ENCODE peak calls at places on chromosomes 7 and 10, in six cellular contexts. D is stimulated activated CD4-positive, alpha-beta T cell treated with anti-CD3 and anti-CD28 coated beads, TNF-alpha, amount 100 ng/mL, for 48 hours; B is stomach; Q is left kidney; E is NCI-H1105 treated with DMSO at 0.1 percent for 48 hours; Z is HT1080. V is an unnamed sample.

GRCh38 chr10:71651953-71652352 is 67.6 kb downstream of the C10orf105 start:
- DNase-seq in E (no peak), D (no peak), Z (no peak), Q (no peak), B (no peak), V (no peak)

GRCh38 chr7:139016931-139017511 is 18.8 kb downstream of the ZC3HAV1L start:
- DNase-seq in Z (peak; percentile 58), E (peak; percentile 80), Q (peak; percentile 83), D (peak; percentile 39), B (peak; percentile 65), V (peak; percentile 68)

GRCh38 chr7:69693042-69693441 is 94.8 kb downstream of the AUTS2 start:
- DNase-seq in D (no peak), E (no peak), B (no peak), Z (no peak), Q (no peak), V (no peak)

GRCh38 chr7:70694909-70695803 is 436.8 kb upstream of the GALNT17 start:
- DNase-seq in B (no peak), E (peak; percentile 28), Z (peak; percentile 21), D (no peak), Q (peak; percentile 83), V (peak; percentile 9)

GRCh38 chr7:55526770-55527169 is 45.5 kb downstream of the VOPP1 start:
- DNase-seq in E (peak; percentile 52), B (peak; percentile 25), D (no peak), Q (peak; percentile 61), Z (no peak), V (no peak)

GRCh38 chr10:88557659-88558058 is 25.5 kb downstream of the RNLS start:
- DNase-seq in D (no peak), Q (no peak), E (no peak), Z (peak; percentile 59), B (no peak), V (peak; percentile 62)

GRCh38 chr10:1255166-1255565 is 199.0 kb downstream of the WDR37 start:
- DNase-seq in Z (peak; percentile 52), E (no peak), Q (no peak), D (no peak), B (no peak), V (no peak)

GRCh38 chr10:64733980-64734379 is 1212.8 kb downstream of the REEP3 start:
- DNase-seq in Q (peak; percentile 51), D (no peak), E (no peak), B (peak; percentile 28), Z (peak; percentile 31), V (no peak)

GRCh38 chr7:28052933-28053332 is 127.7 kb downstream of the JAZF1 start:
- DNase-seq in Q (no peak), Z (peak; percentile 78), D (no peak), E (no peak), B (no peak), V (peak; percentile 91)

GRCh38 chr7:149194799-149195179 is 557 bp upstream of the ZNF282 start:
- DNase-seq in Z (no peak), D (no peak), B (no peak), Q (no peak), E (peak; percentile 34), V (no peak)

GRCh38 chr10:95236068-95236903 is 42.2 kb downstream of the ACSM6 start:
- DNase-seq in D (no peak), E (no peak), Q (no peak), Z (peak; percentile 82), B (no peak), V (peak; percentile 71)

GRCh38 chr10:125006921-125007391 is 65.0 kb downstream of the ZRANB1 start:
- DNase-seq in D (no peak), E (no peak), Q (peak; percentile 93), Z (no peak), B (no peak), V (no peak)

GRCh38 chr10:70828923-70829322 is 13.2 kb downstream of the SGPL1 start:
- DNase-seq in B (no peak), Z (no peak), E (no peak), Q (no peak), D (no peak), V (no peak)

GRCh38 chr10:124287071-124287685 is 131.5 kb downstream of the OAT start:
- DNase-seq in Z (no peak), E (no peak), D (no peak), Q (no peak), B (peak; percentile 24), V (no peak)

GRCh38 chr10:45308707-45309106 is 6.7 kb downstream of the OR13A1 start:
- DNase-seq in Q (peak; percentile 10), D (no peak), E (peak; percentile 12), B (no peak), Z (no peak), V (no peak)

GRCh38 chr10:13272164-13272571 is 27.7 kb downstream of the PHYH start:
- DNase-seq in Q (peak; percentile 83), B (no peak), Z (no peak), D (no peak), E (peak; percentile 29), V (no peak)

GRCh38 chr7:104926905-104927454 is 87.0 kb upstream of the KMT2E start:
- DNase-seq in E (no peak), D (no peak), Q (peak; percentile 89), B (peak; percentile 71), Z (no peak), V (no peak)

GRCh38 chr10:21514808-21515580 is 10.5 kb downstream of the SKIDA1 start:
- DNase-seq in Q (peak; percentile 79), E (no peak), B (no peak), Z (no peak), D (no peak), V (peak; percentile 35)

GRCh38 chr10:102016416-102016815 is 39.6 kb downstream of the ARMH3 start:
- DNase-seq in B (no peak), D (no peak), Q (no peak), E (no peak), Z (no peak), V (no peak)

GRCh38 chr7:932651-932975 is 21.9 kb downstream of the ADAP1 start:
- DNase-seq in Q (no peak), D (no peak), E (no peak), Z (no peak), B (no peak), V (no peak)

GRCh38 chr7:158955146-158955870 is 99.0 kb downstream of the DYNC2I1 start:
- DNase-seq in Q (peak; percentile 17), E (no peak), D (no peak), B (no peak), Z (no peak), V (no peak)